ENCODE peak calls at places on chromosomes 13 and 19, in five cellular contexts. R is sigmoid colon, B is thyroid gland, X is heart left ventricle, K is uterus. T is an unnamed sample.

GRCh38 chr13:49346460-49346859 is 97.4 kb downstream of the CAB39L start:
- DNase-seq in K (no peak), R (no peak), B (no peak), X (no peak), T (peak)

GRCh38 chr19:48715276-48715675 is 4.2 kb downstream of the MAMSTR start:
- DNase-seq in K (peak), B (no peak), R (peak), X (peak), T (no peak)

GRCh38 chr13:52707375-52707774 is 32.2 kb downstream of the CNMD start:
- DNase-seq in K (no peak), R (no peak), B (no peak), X (no peak), T (no peak)

GRCh38 chr13:112729408-112729807 is 39.6 kb downstream of the ATP11A start:
- DNase-seq in K (no peak), B (no peak), R (peak), X (peak), T (peak)

GRCh38 chr13:60244381-60244780 is 80.7 kb upstream of the DIAPH3 start:
- DNase-seq in B (no peak), K (no peak), X (no peak), R (no peak), T (no peak)

GRCh38 chr19:39193785-39194184 is 3.0 kb upstream of the NCCRP1 start:
- DNase-seq in X (no peak), B (no peak), K (no peak), R (no peak), T (no peak)

GRCh38 chr19:52200044-52200443 is 10.2 kb downstream of the PPP2R1A start:
- DNase-seq in R (peak), K (peak), X (peak), B (no peak), T (peak)

GRCh38 chr13:44710576-44710975 is 134.4 kb upstream of the TSC22D1 start:
- DNase-seq in K (no peak), X (no peak), B (no peak), R (no peak), T (no peak)

GRCh38 chr13:44843403-44843802 is 145.9 kb downstream of the NUFIP1 start:
- DNase-seq in X (no peak), B (no peak), R (no peak), K (no peak), T (no peak)

GRCh38 chr13:83992566-83993358 is 110.5 kb upstream of the SLITRK1 start:
- DNase-seq in B (no peak), K (no peak), X (no peak), R (no peak), T (no peak)

GRCh38 chr13:114286808-114287207 is 5.4 kb downstream of the UPF3A start:
- DNase-seq in R (no peak), K (no peak), X (no peak), B (peak), T (no peak)

GRCh38 chr13:109738298-109738746 is 48.1 kb downstream of the IRS2 start:
- DNase-seq in K (no peak), R (no peak), X (no peak), B (no peak), T (no peak)

GRCh38 chr19:16202320-16203255 is 4.9 kb downstream of the AP1M1 start:
- DNase-seq in K (no peak), B (no peak), X (no peak), R (peak), T (no peak)

GRCh38 chr13:71540098-71540497 is 326.9 kb downstream of the DACH1 start:
- DNase-seq in B (no peak), R (no peak), K (no peak), X (no peak), T (no peak)

GRCh38 chr13:112105244-112105681 is 38.3 kb downstream of the SOX1 start:
- DNase-seq in X (no peak), B (no peak), R (peak), K (no peak), T (no peak)

GRCh38 chr19:18800636-18801035 is 9.5 kb upstream of the COMP start:
- DNase-seq in B (no peak), X (no peak), R (no peak), K (no peak), T (no peak)

GRCh38 chr19:18479964-18480723 is 41.7 kb downstream of the ELL start:
- DNase-seq in R (peak), B (peak), X (peak), K (peak), T (peak)

GRCh38 chr19:17234911-17235617 is 9.0 kb downstream of the OCEL1 start:
- DNase-seq in R (peak), B (peak), K (peak), X (peak), T (peak)

GRCh38 chr19:16379521-16380313 is 55.1 kb downstream of the KLF2 start:
- DNase-seq in B (no peak), R (peak), K (no peak), X (peak), T (no peak)

GRCh38 chr13:42076309-42076713 is 27.9 kb downstream of the DGKH start:
- DNase-seq in X (no peak), B (no peak), K (no peak), R (no peak), T (no peak)

GRCh38 chr13:75145926-75146325 is 336.0 kb downstream of the TBC1D4 start:
- DNase-seq in X (no peak), K (no peak), R (no peak), B (no peak), T (no peak)

GRCh38 chr13:97757807-97758206 is 195.7 kb upstream of the IPO5 start:
- DNase-seq in K (no peak), R (no peak), X (peak), B (no peak), T (no peak)

GRCh38 chr13:32225494-32225931 is 89.7 kb downstream of the ZAR1L start:
- DNase-seq in X (no peak), B (no peak), K (no peak), R (no peak), T (no peak)

GRCh38 chr13:44116562-44117315 is 237.0 kb downstream of the LACC1 start:
- DNase-seq in K (no peak), R (no peak), B (no peak), X (peak), T (no peak)

GRCh38 chr19:2115911-2116426 is 19.3 kb downstream of the IZUMO4 start:
- DNase-seq in R (no peak), X (no peak), K (no peak), B (no peak), T (no peak)

GRCh38 chr13:51635137-51635878 is 51.0 kb downstream of the WDFY2 start:
- DNase-seq in K (no peak), R (no peak), B (no peak), X (no peak), T (no peak)

GRCh38 chr19:58563034-58563573 is 4.7 kb upstream of the UBE2M start:
- DNase-seq in B (peak), K (no peak), R (peak), X (no peak), T (no peak)

GRCh38 chr13:35566340-35566739 is 89.9 kb upstream of the MAB21L1 start:
- DNase-seq in R (no peak), B (no peak), X (no peak), K (no peak), T (no peak)

GRCh38 chr19:11659612-11660011 is 62.3 kb downstream of the ZNF627 start:
- DNase-seq in R (no peak), X (no peak), K (no peak), B (no peak), T (no peak)
- H3K27ac ChIP-seq in R (no peak), X (no peak), K (no peak), B (no peak), T (no peak)

GRCh38 chr13:91588541-91588940 is 190.1 kb downstream of the GPC5 start:
- DNase-seq in B (no peak), K (no peak), X (no peak), R (no peak), T (no peak)

GRCh38 chr13:91592050-91593014 is 193.9 kb downstream of the GPC5 start:
- DNase-seq in X (no peak), R (no peak), B (no peak), K (no peak), T (no peak)

GRCh38 chr13:91580749-91581148 is 182.3 kb downstream of the GPC5 start:
- DNase-seq in K (no peak), R (no peak), X (no peak), B (no peak), T (no peak)

DNA sequence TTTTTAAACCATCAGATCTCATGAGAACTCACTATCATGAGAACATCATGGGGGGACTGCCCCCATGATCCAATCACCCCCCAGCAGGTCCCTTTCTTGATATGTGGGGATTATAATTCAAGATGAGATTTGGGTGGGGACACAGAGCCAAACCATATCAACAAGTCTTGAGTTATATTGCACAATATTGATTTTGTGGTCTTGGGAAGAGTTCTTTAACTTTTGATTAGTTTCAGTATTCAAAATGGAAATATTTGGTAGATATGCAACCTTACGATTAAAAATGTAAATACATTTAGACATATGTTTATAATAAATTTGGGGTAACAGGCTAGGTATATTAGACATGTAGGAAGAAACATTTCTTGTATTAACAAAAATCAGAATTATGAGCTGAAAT is 188.2 kb downstream of the GPC5 start:
- DNase-seq in X (no peak), R (no peak), B (no peak), K (no peak), T (no peak)
- TF ChIP-seq POLR2A in X (no peak), R (no peak), B (no peak), K (no peak), T (no peak)

GRCh38 chr13:98974053-98974452 is 3.8 kb downstream of the DOCK9 start:
- DNase-seq in K (peak), R (no peak), B (no peak), X (no peak), T (no peak)

GRCh38 chr13:98976941-98977340 is 923 bp downstream of the DOCK9 start:
- DNase-seq in K (no peak), X (no peak), R (no peak), B (no peak), T (no peak)

GRCh38 chr13:98977568-98978270 is at the start of gene DOCK9:
- DNase-seq in R (peak), K (peak), X (peak), B (peak), T (peak)

GRCh38 chr13:98976338-98976737 is 1.5 kb downstream of the DOCK9 start:
- DNase-seq in R (no peak), B (no peak), X (no peak), K (no peak), T (no peak)

GRCh38 chr13:98975822-98976261 is 2.0 kb downstream of the DOCK9 start:
- DNase-seq in B (peak), X (no peak), K (no peak), R (no peak), T (no peak)
- H3K27ac ChIP-seq in B (peak), X (peak), K (peak), R (peak), T (peak)

GRCh38 chr19:7522072-7522922 is at the start of gene MCOLN1:
- DNase-seq in R (peak), X (peak), K (peak), B (peak), T (peak)
- TF ChIP-seq POLR2A in R (no peak), X (no peak), K (no peak), B (no peak), T (no peak)

DNA sequence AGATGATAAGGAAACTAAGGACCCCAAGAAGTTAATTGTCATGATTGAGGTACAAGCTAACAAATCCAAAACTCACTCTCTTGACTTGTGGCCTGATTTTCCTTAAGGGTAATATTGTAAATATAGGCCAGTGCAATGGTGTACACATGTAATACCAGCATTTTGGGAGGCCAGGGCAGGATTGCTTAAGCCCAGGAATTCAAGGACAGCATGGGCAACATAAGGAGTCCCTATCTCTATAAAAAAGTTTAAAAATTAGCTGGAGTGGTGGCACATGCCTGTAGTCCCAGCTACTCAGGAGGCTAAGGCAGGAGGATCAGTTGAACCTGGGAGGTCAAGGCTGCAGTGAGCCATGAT is 28.7 kb upstream of the GARRE1 start:
- DNase-seq in B (no peak), R (no peak), X (no peak), K (no peak), T (no peak)
- H3K27ac ChIP-seq in B (no peak), R (no peak), X (no peak), K (peak), T (no peak)

DNA sequence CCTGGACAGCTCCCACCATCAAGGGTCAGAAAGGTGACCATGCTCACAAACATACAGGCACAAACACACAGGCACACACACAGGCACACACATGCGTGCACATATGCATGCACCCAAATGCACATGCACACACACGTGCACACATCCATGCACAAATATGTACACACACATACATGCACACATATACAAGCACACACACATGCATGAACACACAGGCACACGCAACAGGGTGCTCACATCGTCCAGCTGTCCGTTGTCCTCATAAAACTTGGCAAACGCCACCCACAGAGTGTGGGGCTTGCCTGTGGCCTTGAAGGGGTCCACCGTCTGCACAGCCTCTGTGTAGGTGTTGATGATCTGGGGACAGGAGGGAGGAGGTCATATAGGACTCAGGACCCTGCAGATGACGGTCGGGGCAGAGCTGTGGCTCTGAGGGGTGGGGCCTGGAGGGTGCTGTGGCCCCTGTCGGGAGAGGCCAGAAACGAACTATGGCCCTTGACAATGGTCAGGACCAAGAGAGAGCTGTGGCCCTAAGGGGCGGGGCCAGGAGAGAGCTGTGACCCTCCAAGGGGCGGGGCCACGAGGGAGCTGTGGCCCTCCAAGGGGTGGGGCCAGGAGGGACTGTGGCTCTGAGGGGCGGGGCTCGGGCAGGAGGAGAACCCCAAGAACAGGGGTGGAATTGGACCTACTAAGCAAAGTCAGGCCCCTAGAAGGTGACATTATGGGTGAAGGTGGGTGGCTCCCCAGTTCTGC is 6.2 kb downstream of the XAB2 start:
- DNase-seq in B (no peak), X (no peak), R (no peak), K (no peak), T (no peak)
- TF ChIP-seq POLR2A in B (no peak), X (no peak), R (no peak), K (no peak), T (no peak)

GRCh38 chr13:85969331-85969730 is 170.1 kb upstream of the SLITRK6 start:
- DNase-seq in K (no peak), B (no peak), R (no peak), X (no peak), T (no peak)

GRCh38 chr13:85974604-85975366 is 175.6 kb upstream of the SLITRK6 start:
- DNase-seq in K (no peak), X (no peak), R (no peak), B (no peak), T (no peak)

GRCh38 chr13:85970727-85971126 is 171.5 kb upstream of the SLITRK6 start:
- DNase-seq in K (no peak), X (no peak), B (no peak), R (no peak), T (no peak)
- H3K27ac ChIP-seq in K (no peak), X (no peak), B (no peak), R (no peak), T (no peak)

T was measured in testis.